ENCODE peak calls at places on chromosomes 5 and 9, in seven cellular contexts. R is tibial nerve; Q is GM23248; C is psoas muscle; A is ovary; N is mucosa of descending colon; B is CD8-positive, alpha-beta memory T cell. S is an unnamed sample. For H3K4me1, the result is how much of the 10 kb centered on the place peaks cover.

GRCh38 chr9:114283551-114284111 is 39.3 kb upstream of the ORM1 start:
- DNase-seq in N (peak), R (no peak), B (no peak), A (peak), C (peak), Q (no peak), S (peak)

GRCh38 chr9:84139296-84140100 is 158.9 kb downstream of the RMI1 start:
- DNase-seq in B (no peak), Q (peak), A (peak), N (peak), C (no peak), R (peak), S (no peak)

GRCh38 chr5:172906888-172907287 is 52.3 kb upstream of the RPL26L1 start:
- DNase-seq in A (peak), N (no peak), R (no peak), C (no peak), Q (no peak), B (no peak), S (no peak)

GRCh38 chr9:86546712-86547111 is 192.5 kb upstream of the TUT7 start:
- DNase-seq in Q (no peak), B (no peak), R (no peak), C (peak), A (no peak), N (no peak), S (no peak)

GRCh38 chr5:141598389-141599360 is 20.1 kb downstream of the DIAPH1 start:
- DNase-seq in A (no peak), B (no peak), Q (peak), C (no peak), R (no peak), N (no peak), S (no peak)

GRCh38 chr5:38210701-38211353 is 47.5 kb upstream of the EGFLAM start:
- DNase-seq in R (no peak), C (no peak), Q (no peak), A (no peak), B (no peak), N (no peak), S (no peak)

GRCh38 chr9:131840220-131840619 is 100.3 kb upstream of the RAPGEF1 start:
- DNase-seq in A (no peak), N (no peak), R (no peak), B (no peak), C (no peak), Q (no peak), S (no peak)

GRCh38 chr9:71955300-71955915 is 44.0 kb downstream of the C9orf85 start:
- DNase-seq in R (no peak), N (no peak), C (no peak), Q (no peak), B (no peak), A (no peak), S (no peak)

GRCh38 chr5:127754727-127755126 is 51.5 kb downstream of the CCDC192 start:
- DNase-seq in N (no peak), C (no peak), A (no peak), Q (no peak), R (no peak), B (no peak), S (no peak)

GRCh38 chr5:35470866-35471265 is 146.8 kb upstream of the SPEF2 start:
- DNase-seq in Q (peak), B (no peak), N (no peak), A (peak), C (no peak), R (no peak), S (no peak)

GRCh38 chr5:143129203-143129602 is 274.3 kb downstream of the NR3C1 start:
- DNase-seq in C (no peak), A (no peak), N (no peak), Q (no peak), B (no peak), R (no peak), S (no peak)
- H3K4me1 ChIP-seq in C (half or more), A (under half), N (under half), Q (under half), B (under half), R (under half), S (under half)

GRCh38 chr9:38012767-38013450 is 56.1 kb downstream of the SHB start:
- DNase-seq in Q (no peak), A (no peak), C (no peak), N (no peak), R (no peak), B (no peak), S (no peak)

GRCh38 chr9:38009990-38010389 is 59.0 kb downstream of the SHB start:
- DNase-seq in N (no peak), R (no peak), Q (no peak), B (no peak), C (no peak), A (no peak), S (no peak)

GRCh38 chr9:38009035-38009501 is 60.0 kb downstream of the SHB start:
- DNase-seq in N (no peak), C (no peak), R (no peak), B (no peak), Q (peak), A (no peak), S (no peak)

GRCh38 chr9:38010918-38011704 is 57.9 kb downstream of the SHB start:
- DNase-seq in A (no peak), R (no peak), Q (no peak), C (no peak), B (no peak), N (no peak), S (no peak)

GRCh38 chr9:38011991-38012390 is 57.0 kb downstream of the SHB start:
- DNase-seq in B (no peak), N (no peak), C (no peak), R (no peak), Q (no peak), A (no peak), S (no peak)
- H3K4me3 ChIP-seq in B (no peak), N (no peak), C (no peak), R (no peak), Q (no peak), A (no peak), S (no peak)

GRCh38 chr9:137027369-137028012 is 546 bp downstream of the ABCA2 start:
- DNase-seq in C (no peak), N (no peak), R (no peak), B (no peak), Q (peak), A (no peak), S (no peak)

GRCh38 chr9:137028013-137028280 is at the start of gene ABCA2:
- DNase-seq in Q (no peak), B (no peak), A (no peak), C (no peak), N (no peak), R (no peak), S (no peak)

GRCh38 chr9:137025120-137025966 is 2.7 kb downstream of the ABCA2 start:
- DNase-seq in C (no peak), N (no peak), Q (no peak), A (no peak), B (peak), R (peak), S (no peak)

GRCh38 chr9:137026384-137026783 is 1.7 kb downstream of the ABCA2 start:
- DNase-seq in R (no peak), C (no peak), N (no peak), B (no peak), A (no peak), Q (no peak), S (no peak)

GRCh38 chr9:137026828-137027227 is 1.2 kb downstream of the ABCA2 start:
- DNase-seq in C (no peak), B (no peak), A (no peak), Q (no peak), R (no peak), N (no peak), S (no peak)
- H3K4me1 ChIP-seq in C (under half), B (under half), A (under half), Q (under half), R (half or more), N (half or more), S (under half)

GRCh38 chr5:139385061-139385889 is 2.2 kb upstream of the SLC23A1 start:
- DNase-seq in Q (peak), R (no peak), C (no peak), A (no peak), B (no peak), N (peak), S (no peak)
- H3K4me3 ChIP-seq in Q (peak), R (peak), C (peak), A (no peak), B (peak), N (no peak), S (no peak)

GRCh38 chr5:177300971-177301370 is 2.5 kb downstream of the RAB24 start:
- DNase-seq in B (no peak), Q (no peak), N (no peak), A (no peak), R (no peak), C (no peak), S (no peak)
- H3K4me1 ChIP-seq in B (half or more), Q (under half), N (half or more), A (under half), R (under half), C (under half), S (half or more)

GRCh38 chr9:20662156-20662555 is 21.9 kb upstream of the FOCAD start:
- DNase-seq in B (no peak), R (no peak), N (no peak), C (no peak), A (no peak), Q (no peak), S (no peak)
- H3K4me3 ChIP-seq in B (no peak), R (no peak), N (no peak), C (no peak), A (no peak), Q (no peak), S (no peak)

DNA sequence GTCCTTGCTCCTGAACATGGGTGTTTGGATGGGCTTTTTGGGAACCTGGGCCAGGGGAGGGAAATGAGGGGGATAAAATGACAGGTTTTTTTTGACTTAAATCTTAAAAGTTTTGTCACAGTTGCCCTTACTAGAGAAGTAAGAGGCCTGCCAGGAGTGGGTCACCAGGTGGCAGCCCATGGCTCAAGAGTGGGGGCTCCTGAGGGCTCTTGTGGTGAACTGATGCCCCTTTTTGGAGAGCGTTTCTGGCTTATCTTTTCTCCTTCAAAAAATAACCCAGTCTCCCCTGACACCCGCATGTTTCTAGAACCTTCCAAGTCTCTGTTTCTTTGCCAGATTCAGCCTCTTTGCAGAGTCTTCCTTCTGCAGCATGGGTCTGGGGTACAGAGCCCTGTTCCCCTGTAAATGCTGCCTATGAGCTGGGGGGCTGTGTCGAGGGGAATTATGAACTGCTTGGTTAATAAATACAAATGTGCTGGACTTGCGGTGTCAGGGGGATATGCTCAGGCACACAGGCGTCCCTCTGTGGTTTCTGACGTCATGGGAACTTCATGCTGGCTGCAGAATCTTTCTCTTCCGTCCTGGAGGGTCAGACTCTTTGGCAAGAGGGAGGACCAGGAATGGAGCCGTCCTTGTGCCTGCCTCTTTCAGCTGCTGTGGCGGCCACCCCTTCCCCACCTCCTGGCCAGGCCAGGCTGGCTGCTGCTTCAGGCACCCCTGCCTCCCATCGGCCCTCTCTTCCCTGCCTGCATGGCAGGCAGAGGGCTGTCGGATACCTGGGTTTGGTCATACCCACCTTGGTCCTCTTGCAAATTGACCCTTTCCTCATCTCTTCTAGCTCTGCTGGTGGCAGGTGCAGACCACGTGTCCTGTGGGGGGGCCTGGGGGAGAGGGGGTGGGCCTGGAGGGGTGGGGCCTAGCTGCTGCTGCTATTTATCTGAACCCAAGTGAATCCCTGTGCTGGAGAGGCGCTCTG is 30.1 kb downstream of the PTPA start:
- DNase-seq in A (peak), C (peak), B (peak), R (peak), N (no peak), Q (peak), S (no peak)
- H3K4me1 ChIP-seq in A (half or more), C (half or more), B (under half), R (half or more), N (half or more), Q (half or more), S (half or more)

DNA sequence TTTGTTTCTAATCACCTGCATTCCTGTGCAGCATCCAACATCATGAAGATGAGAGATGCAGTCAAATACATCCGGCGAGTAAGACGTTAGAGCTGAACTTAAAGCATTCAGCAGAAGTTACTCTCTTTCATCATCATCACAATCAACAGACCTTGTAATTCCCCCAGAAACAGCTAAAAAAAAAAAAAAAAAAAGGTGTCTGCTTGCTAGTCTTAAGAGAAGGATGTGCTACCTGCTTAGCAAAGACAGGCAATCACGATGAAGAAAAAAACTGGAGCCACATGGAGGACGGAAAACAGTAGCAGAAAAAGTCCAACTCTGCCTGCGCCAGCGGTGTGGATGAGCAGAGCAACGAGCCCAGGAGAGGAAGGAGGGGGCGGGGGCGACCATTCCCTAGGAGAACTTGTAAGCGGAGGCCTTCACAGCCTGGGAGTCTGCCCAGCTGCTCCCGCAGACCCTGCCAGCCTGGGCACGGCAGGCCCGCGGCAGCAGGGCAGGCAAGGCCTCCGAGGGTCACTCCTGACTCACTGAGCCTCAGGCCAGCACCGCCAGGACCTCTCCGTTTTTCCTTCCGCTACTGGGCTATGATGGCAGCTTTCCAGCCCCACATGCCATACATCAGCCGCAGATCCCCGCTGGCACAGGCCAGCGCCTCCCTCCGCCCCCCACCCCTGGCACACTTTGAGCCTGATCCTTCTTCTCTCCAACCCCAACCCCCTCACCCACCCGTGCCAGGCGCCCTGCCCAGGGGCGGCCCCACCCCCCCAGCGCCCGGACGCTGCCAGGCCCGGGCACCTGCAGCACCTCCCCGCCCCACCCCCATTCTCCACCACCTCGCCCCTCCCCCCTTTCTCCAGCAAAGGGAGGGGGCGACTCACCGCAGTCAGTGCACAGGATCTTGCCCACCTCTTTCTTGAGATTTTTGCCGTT is 1.3 kb downstream of the NRG2 start:
- DNase-seq in N (peak), C (peak), A (peak), Q (peak), B (no peak), R (peak), S (peak)
- H3K4me3 ChIP-seq in N (no peak), C (peak), A (peak), Q (peak), B (no peak), R (peak), S (peak)

DNA sequence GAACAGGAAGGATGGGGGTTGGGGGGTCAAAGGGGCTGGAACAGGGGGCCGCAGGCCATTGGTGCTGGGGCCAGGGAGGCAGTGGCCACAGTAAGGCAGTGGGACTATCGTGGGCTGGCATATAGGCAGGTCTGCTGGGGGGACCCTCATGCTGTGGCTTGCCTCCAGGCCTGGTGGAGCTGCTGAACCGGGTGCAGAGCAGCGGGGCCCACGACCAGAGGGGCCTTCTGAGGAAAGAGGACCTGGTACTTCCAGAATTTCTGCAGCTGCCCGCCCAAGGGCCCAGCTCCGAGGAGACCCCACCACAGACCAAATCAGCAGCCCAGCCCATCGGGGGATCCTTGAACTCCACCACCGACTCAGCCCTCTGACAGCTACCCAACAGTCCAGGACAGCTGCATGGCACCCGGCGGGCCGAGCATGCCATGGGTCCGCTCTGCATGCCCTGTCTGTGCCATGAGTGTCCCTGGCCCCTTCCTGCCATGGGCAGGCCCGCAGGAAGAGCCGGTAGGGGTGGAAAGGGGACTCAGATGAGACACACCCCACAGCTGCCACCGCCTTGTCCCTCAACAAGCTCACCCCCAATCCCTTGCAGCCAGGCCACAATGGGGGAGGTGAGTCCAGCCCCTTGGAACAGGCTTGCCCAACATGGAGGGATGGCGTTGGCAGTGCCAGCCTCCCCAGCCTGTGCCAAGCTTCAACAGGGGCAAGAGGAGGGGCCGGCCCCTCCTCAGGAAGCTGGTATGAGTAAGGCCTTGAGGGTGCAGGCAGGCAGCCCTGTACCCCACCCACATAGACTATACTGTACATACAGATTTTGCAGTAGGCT is 12.3 kb upstream of the SLC34A1 start:
- DNase-seq in N (no peak), B (no peak), A (no peak), R (no peak), C (no peak), Q (no peak), S (no peak)
- H3K4me1 ChIP-seq in N (under half), B (half or more), A (under half), R (under half), C (under half), Q (under half), S (under half)

S was measured in left lung.